ENCODE peak calls at places on chromosomes 7 and 10, in five cellular contexts. Q is glutamatergic neuron, M is GM10248, R is body of pancreas, A is neural progenitor cell. P is an unnamed sample.

GRCh38 chr10:122688293-122688989 is 11.2 kb downstream of the C10orf120 start:
- DNase-seq in R (peak), M (no peak), Q (no peak), A (no peak), P (peak)

GRCh38 chr7:12895296-12895695 is 207.9 kb downstream of the ARL4A start:
- DNase-seq in R (no peak), M (no peak), A (no peak), Q (no peak), P (no peak)

GRCh38 chr7:30091431-30092386 is 43.1 kb upstream of the MTURN start:
- DNase-seq in A (no peak), M (no peak), R (no peak), Q (no peak), P (peak)

GRCh38 chr10:11016959-11017574 is 605 bp upstream of the CELF2 start:
- DNase-seq in R (no peak), A (no peak), M (no peak), Q (no peak), P (no peak)

GRCh38 chr10:132113206-132113605 is 47.5 kb downstream of the JAKMIP3 start:
- DNase-seq in M (no peak), A (no peak), R (no peak), Q (no peak), P (no peak)

GRCh38 chr10:6135589-6136168 is 46.8 kb downstream of the RBM17 start:
- DNase-seq in Q (no peak), A (no peak), R (no peak), M (no peak), P (no peak)

GRCh38 chr7:82156168-82156567 is 287.4 kb downstream of the CACNA2D1 start:
- DNase-seq in A (peak), Q (no peak), R (no peak), M (no peak), P (no peak)

GRCh38 chr7:78768859-78769258 is 684.6 kb downstream of the MAGI2 start:
- DNase-seq in R (no peak), Q (peak), M (no peak), A (peak), P (no peak)

GRCh38 chr10:10644317-10645111 is 373.2 kb upstream of the CELF2 start:
- DNase-seq in A (no peak), M (no peak), R (no peak), Q (no peak), P (peak)

GRCh38 chr10:63713191-63714144 is 192.3 kb downstream of the REEP3 start:
- DNase-seq in R (peak), Q (peak), M (no peak), A (peak), P (peak)

GRCh38 chr7:44980393-44981034 is 1.7 kb upstream of the MYO1G start:
- DNase-seq in A (no peak), Q (no peak), M (peak), R (no peak), P (peak)

GRCh38 chr10:47165711-47166404 is 134.1 kb upstream of the GDF10 start:
- DNase-seq in A (no peak), R (no peak), M (no peak), Q (no peak), P (peak)

GRCh38 chr10:47031953-47032465 is 120.8 kb downstream of the PTPN20 start:
- DNase-seq in M (no peak), R (peak), Q (no peak), A (no peak), P (no peak)

GRCh38 chr7:145036592-145037386 is 200.9 kb upstream of the TPK1 start:
- DNase-seq in Q (peak), M (peak), R (peak), A (peak), P (peak)

GRCh38 chr7:2738110-2738509 is 50.1 kb downstream of the AMZ1 start:
- DNase-seq in A (no peak), R (no peak), M (no peak), Q (no peak), P (no peak)

GRCh38 chr10:62414359-62414758 is 40.2 kb downstream of the ZNF365 start:
- DNase-seq in M (no peak), R (no peak), A (no peak), Q (no peak), P (peak)

GRCh38 chr10:58220769-58221448 is 46.8 kb downstream of the IPMK start:
- DNase-seq in Q (no peak), M (no peak), R (no peak), A (no peak), P (peak)

GRCh38 chr7:154255324-154255723 is 203.1 kb downstream of the DPP6 start:
- DNase-seq in R (no peak), A (no peak), M (no peak), Q (no peak), P (no peak)

GRCh38 chr7:131031100-131031868 is 296.4 kb upstream of the MKLN1 start:
- DNase-seq in A (no peak), R (no peak), Q (no peak), M (peak), P (no peak)

GRCh38 chr10:102016416-102016815 is 39.6 kb downstream of the ARMH3 start:
- DNase-seq in Q (no peak), A (no peak), R (no peak), M (no peak), P (no peak)

GRCh38 chr10:30897045-30897444 is 134.6 kb downstream of the ZNF438 start:
- DNase-seq in R (no peak), Q (no peak), M (no peak), A (no peak), P (no peak)

GRCh38 chr10:88456730-88457129 is 126.4 kb downstream of the RNLS start:
- DNase-seq in M (no peak), R (no peak), Q (no peak), A (no peak), P (peak)

GRCh38 chr10:60235001-60235400 is 154.7 kb downstream of the ANK3 start:
- DNase-seq in A (no peak), M (no peak), Q (no peak), R (no peak), P (peak)

GRCh38 chr10:60236869-60237524 is 152.7 kb downstream of the ANK3 start:
- DNase-seq in Q (no peak), A (no peak), R (no peak), M (peak), P (no peak)

GRCh38 chr10:60239228-60239627 is 150.4 kb downstream of the ANK3 start:
- DNase-seq in M (no peak), A (no peak), R (no peak), Q (no peak), P (no peak)

GRCh38 chr10:60237977-60238376 is 151.7 kb downstream of the ANK3 start:
- DNase-seq in Q (no peak), A (no peak), M (peak), R (no peak), P (peak)

DNA sequence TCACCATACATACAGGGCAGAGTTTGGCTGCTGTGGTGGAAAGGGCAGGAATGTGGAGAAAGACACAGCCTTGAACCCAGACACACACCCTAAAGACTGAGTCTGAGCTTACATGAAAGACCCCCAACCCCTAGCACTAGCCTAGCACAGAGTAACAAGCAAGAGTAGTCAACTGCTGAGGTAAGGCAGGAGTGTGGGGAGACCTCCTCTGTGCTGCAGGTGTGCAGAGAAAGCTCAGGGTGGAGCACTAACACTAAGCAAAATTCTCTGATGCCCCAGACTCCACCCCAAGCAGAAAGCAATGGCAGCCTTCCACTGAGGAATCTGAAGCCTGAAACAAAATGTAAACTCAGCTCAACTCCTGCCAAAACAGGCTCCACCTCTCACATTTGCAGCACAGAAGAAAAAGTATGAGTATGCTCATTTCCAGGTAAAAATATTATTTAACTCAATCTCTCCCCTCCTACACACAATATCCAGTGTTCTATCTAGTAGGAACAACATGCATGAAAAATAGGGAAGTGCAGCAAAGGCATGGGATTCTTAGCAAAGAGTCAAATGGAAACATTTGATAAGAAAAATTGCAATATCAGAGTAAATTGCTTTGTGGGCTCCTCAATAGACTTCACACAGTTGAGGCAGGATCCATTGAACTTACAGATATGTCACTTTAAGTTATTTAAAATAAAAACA is 151.1 kb downstream of the ANK3 start:
- DNase-seq in A (peak), R (peak), Q (no peak), M (peak), P (peak)
- TF ChIP-seq CTCF in A (peak), R (peak), Q (no peak), M (peak), P (no peak)

GRCh38 chr7:17709127-17709526 is 231.2 kb downstream of the SNX13 start:
- DNase-seq in Q (no peak), A (no peak), R (no peak), M (no peak), P (no peak)

GRCh38 chr7:17706255-17706654 is 234.0 kb downstream of the SNX13 start:
- DNase-seq in A (no peak), R (no peak), M (no peak), Q (no peak), P (no peak)

GRCh38 chr7:17709599-17709998 is 230.7 kb downstream of the SNX13 start:
- DNase-seq in M (no peak), R (no peak), A (no peak), Q (no peak), P (no peak)

GRCh38 chr7:17710312-17710711 is 230.0 kb downstream of the SNX13 start:
- DNase-seq in Q (no peak), M (no peak), R (no peak), A (peak), P (no peak)

DNA sequence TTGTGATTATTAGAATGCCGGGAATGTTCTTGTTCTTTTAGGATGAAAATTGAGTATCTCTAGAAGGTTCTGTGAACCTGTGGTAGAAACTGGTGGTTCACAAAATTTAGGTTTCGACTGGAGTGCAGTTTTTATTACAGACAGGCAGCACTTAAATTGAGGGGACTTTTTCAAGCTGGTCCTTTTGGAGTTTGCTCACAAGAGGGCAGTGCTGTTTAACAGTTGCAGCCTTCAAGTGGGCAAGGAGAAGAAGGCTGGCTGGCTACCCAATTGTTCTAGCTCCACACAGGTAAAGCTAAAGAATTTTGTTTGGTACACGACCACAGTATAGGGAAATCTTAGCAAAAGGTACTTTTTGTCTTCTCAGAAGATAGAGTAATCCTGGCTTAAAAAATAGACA is 233.6 kb downstream of the SNX13 start:
- DNase-seq in R (peak), Q (peak), M (peak), A (peak), P (peak)
- TF ChIP-seq CTCF in R (peak), Q (peak), M (peak), A (peak), P (peak)

DNA sequence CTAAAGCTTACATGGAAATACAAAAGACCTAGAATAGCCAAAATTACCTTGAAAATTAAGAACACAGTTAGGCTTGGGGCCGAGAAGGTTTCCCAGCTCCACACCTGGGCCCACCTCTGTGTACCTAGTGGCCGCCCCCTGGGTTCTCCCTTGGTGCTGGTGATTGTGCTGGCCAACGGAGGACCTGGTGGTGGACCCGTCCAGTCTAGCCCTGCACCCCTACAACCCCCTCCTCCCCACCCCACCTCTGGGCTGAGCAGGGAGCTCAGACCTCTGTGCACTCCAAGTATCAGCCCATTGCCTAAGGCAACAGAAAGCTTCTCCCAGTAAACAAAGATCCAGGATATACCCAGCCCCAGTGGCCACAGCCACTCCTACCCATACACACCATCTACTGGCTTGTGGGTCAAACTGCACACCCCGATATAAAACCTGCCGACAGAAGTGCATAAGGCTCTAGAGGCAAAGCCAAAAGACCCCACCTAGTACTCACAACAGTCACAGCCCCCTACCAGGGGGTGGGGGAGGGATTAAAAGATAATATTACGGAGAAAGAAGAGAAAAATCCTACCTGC is 105.0 kb upstream of the DIP2C start:
- DNase-seq in M (no peak), Q (no peak), A (peak), R (no peak), P (no peak)
- TF ChIP-seq CTCF in M (no peak), Q (no peak), A (peak), R (no peak), P (no peak)

GRCh38 chr7:22359156-22359697 is 2.3 kb upstream of the RAPGEF5 start:
- DNase-seq in Q (no peak), A (no peak), M (no peak), R (no peak), P (no peak)

GRCh38 chr7:22356010-22356854 is 722 bp downstream of the RAPGEF5 start:
- DNase-seq in A (peak), M (peak), R (peak), Q (peak), P (peak)

GRCh38 chr7:22356855-22357310 is at the start of gene RAPGEF5:
- DNase-seq in M (peak), A (peak), Q (peak), R (peak), P (peak)

GRCh38 chr7:22355620-22356009 is 1.3 kb downstream of the RAPGEF5 start:
- DNase-seq in R (no peak), A (no peak), M (peak), Q (no peak), P (no peak)

DNA sequence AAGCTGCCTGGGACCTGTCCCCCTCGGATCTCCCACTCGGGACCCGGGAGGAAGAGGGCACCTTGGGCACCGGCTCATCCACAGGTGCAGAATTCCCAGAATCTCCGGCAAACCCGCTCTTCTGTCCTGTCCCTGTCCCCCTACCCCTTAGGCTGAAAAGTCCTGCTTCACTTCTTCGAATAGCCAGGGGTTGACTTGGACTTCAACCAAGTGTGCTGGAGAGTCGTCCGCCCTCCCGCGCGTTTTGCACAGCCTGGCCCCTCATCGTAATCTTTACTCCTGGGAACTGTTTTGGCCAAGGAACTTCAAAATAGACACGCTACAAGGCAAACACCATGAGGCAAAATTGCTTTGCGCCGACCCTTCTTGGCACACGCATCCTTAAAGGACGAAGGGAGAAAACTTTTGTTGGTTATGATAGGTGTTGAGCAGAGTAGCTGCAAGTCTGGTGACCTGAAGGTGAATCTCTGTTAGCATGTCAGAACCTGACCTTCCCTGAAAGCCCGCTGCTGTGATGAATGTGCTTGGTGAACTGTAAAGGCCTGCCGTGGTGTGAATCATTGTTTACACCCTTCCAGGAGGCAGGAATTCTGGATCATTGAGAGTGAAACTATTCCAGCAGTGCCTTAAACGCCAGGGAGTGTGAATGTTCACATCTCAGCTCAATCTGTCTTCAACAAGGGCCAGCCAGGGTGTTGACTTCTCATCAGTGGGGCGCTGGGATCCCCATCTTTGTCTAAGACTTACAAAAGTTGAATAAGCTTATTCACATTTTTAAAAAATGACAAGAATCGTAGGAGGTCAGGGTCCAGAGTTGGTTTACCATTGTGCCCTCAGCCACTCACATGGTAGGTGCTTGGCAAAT is 589 bp upstream of the RAPGEF5 start:
- DNase-seq in A (peak), R (peak), M (no peak), Q (no peak), P (peak)
- TF ChIP-seq CTCF in A (no peak), R (no peak), M (no peak), Q (no peak), P (no peak)

DNA sequence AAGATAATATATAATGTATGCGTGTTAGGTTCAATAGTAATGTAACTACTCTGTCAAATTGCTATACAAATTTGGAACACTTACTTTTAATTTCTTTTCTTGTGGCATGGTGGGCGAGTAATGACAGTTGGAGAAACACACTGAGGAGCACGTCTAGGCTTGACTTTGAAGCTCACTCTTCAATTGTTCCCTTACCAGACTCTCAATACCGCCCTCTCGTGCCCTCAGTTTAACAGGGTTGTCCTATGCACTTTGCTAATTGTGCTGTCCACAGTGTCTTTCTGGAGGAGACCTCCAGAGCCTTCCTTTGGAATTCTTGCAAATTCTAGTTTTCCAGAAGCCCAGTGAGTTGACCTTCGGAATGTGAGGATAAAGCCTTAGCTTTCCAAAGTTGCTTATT is 107.2 kb upstream of the RELN start:
- DNase-seq in M (no peak), Q (no peak), R (no peak), A (peak), P (peak)
- TF ChIP-seq CTCF in M (no peak), Q (no peak), R (no peak), A (no peak), P (no peak)

GRCh38 chr10:130341325-130341724 is 205.1 kb downstream of the GLRX3 start:
- DNase-seq in A (peak), R (peak), Q (peak), M (no peak), P (no peak)
- TF ChIP-seq CTCF in A (peak), R (peak), Q (peak), M (no peak), P (peak)

GRCh38 chr10:124706876-124707516 is 37.2 kb downstream of the FAM53B start:
- DNase-seq in A (no peak), R (no peak), M (no peak), Q (no peak), P (no peak)

GRCh38 chr10:124705021-124705740 is 39.0 kb downstream of the FAM53B start:
- DNase-seq in M (no peak), Q (no peak), R (no peak), A (no peak), P (no peak)

GRCh38 chr10:124704428-124704805 is 39.8 kb downstream of the FAM53B start:
- DNase-seq in Q (no peak), M (no peak), A (no peak), R (no peak), P (no peak)

GRCh38 chr10:124706462-124706857 is 37.7 kb downstream of the FAM53B start:
- DNase-seq in M (no peak), Q (no peak), A (no peak), R (no peak), P (no peak)

DNA sequence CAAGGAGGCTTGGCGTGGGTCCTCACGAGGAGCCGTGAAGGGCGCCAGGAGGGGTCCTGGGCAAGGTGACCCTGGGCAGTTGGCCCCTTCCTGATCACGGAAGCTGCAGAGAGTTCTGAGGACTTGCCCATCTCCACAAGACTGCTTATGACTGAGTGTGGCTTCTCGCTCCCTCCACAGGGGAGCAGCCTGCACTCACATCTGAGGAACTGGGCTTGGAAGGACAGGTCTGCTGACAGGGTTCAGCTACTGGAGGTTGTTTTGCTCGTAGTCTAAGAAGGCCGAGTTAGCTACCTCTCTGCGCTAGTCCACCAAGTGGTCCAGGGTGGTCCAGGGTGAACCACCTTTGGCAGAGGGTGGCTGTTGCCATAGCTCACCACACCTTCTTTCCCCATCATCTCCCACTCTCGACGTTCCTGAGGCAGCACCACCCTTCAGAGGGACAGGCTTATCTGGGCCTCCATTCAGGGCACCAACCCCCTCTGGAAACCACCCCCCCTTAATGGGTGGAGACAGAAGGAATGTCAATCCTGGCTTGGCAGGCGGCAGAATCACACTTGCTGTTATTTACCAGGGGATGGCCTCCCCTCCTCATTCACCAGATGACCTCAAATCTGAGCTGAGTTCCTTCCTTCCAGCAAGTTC is 38.2 kb downstream of the FAM53B start:
- DNase-seq in A (no peak), Q (no peak), M (no peak), R (no peak), P (no peak)
- TF ChIP-seq CTCF in A (no peak), Q (no peak), M (no peak), R (no peak), P (no peak)

GRCh38 chr7:151631149-151631967 is 111.7 kb upstream of the RHEB start:
- DNase-seq in A (peak), Q (no peak), R (no peak), M (no peak), P (peak)
- TF ChIP-seq CTCF in A (peak), Q (peak), R (no peak), M (no peak), P (no peak)

P was measured in MCF 10A.